ENCODE peak calls at places on chromosomes 11 and 22, in seven cellular contexts. R is GM10248, D is sigmoid colon, X is SK-N-SH, V is adrenal gland, G is neural crest cell, L is HFF-Myc. Q is an unnamed sample.

GRCh38 chr11:36016263-36016662 is 72.4 kb downstream of the LDLRAD3 start:
- DNase-seq in R (no peak), V (no peak), D (no peak), G (no peak), L (no peak), X (no peak), Q (no peak)

GRCh38 chr11:35853871-35854270 is 90.0 kb upstream of the LDLRAD3 start:
- DNase-seq in V (no peak), L (no peak), D (no peak), G (no peak), R (no peak), X (no peak), Q (no peak)

GRCh38 chr11:15493921-15494630 is 379.4 kb downstream of the INSC start:
- DNase-seq in X (peak; percentile 38), D (no peak), G (no peak), R (no peak), V (no peak), L (no peak), Q (no peak)

GRCh38 chr11:114616516-114616915 is 20.9 kb upstream of the NXPE4 start:
- DNase-seq in X (no peak), G (no peak), R (no peak), D (no peak), V (no peak), L (no peak), Q (no peak)

GRCh38 chr11:130062030-130062429 is 7.7 kb upstream of the APLP2 start:
- DNase-seq in R (no peak), X (no peak), G (no peak), V (no peak), D (no peak), L (no peak), Q (no peak)

GRCh38 chr22:17865183-17866055 is 91.2 kb upstream of the BID start:
- DNase-seq in D (no peak), L (no peak), G (no peak), V (no peak), R (no peak), X (no peak), Q (no peak)

GRCh38 chr11:14637868-14638409 is 5.7 kb upstream of the PDE3B start:
- DNase-seq in V (no peak), G (no peak), L (no peak), R (no peak), X (no peak), D (no peak), Q (peak; percentile 15)

GRCh38 chr11:2802389-2803185 is 83.0 kb downstream of the CDKN1C start:
- DNase-seq in D (peak; percentile 42), L (no peak), G (no peak), X (no peak), R (no peak), V (peak; percentile 1), Q (no peak)

GRCh38 chr22:41021039-41021654 is 70.0 kb downstream of the RBX1 start:
- DNase-seq in D (peak; percentile 65), V (peak; percentile 13), X (no peak), R (no peak), L (no peak), G (no peak), Q (peak; percentile 2)

GRCh38 chr22:36379593-36380361 is 8.0 kb downstream of the MYH9 start:
- DNase-seq in L (no peak), V (no peak), X (no peak), D (no peak), R (no peak), G (no peak), Q (peak; percentile 61)

GRCh38 chr11:96098511-96099241 is 174.8 kb upstream of the MTMR2 start:
- DNase-seq in X (no peak), R (no peak), V (no peak), G (no peak), D (no peak), L (no peak), Q (no peak)

GRCh38 chr22:50206599-50206998 is 5.8 kb downstream of the SELENOO start:
- DNase-seq in R (no peak), G (peak; percentile 42), X (peak; percentile 87), V (peak; percentile 51), D (peak; percentile 82), L (peak; percentile 21), Q (no peak)
- TF ChIP-seq CTCF in R (peak; percentile 25), G (peak; percentile 63), X (peak; percentile 54), V (peak; percentile 31), D (no peak), L (peak; percentile 67), Q (peak; percentile 57)

GRCh38 chr22:22854466-22854865 is 33.1 kb upstream of the IGLL5 start:
- DNase-seq in X (no peak), V (no peak), G (no peak), L (no peak), D (no peak), R (no peak), Q (no peak)

GRCh38 chr22:22856364-22856763 is 31.3 kb upstream of the IGLL5 start:
- DNase-seq in G (no peak), L (no peak), V (no peak), R (no peak), X (no peak), D (no peak), Q (no peak)

GRCh38 chr22:22855085-22855484 is 32.5 kb upstream of the IGLL5 start:
- DNase-seq in G (no peak), V (no peak), D (no peak), X (no peak), L (no peak), R (no peak), Q (no peak)

GRCh38 chr22:22856885-22857606 is 30.6 kb upstream of the IGLL5 start:
- DNase-seq in R (no peak), G (no peak), X (no peak), D (no peak), L (no peak), V (no peak), Q (no peak)

GRCh38 chr22:22855617-22856308 is 31.9 kb upstream of the IGLL5 start:
- DNase-seq in G (peak; percentile 25), R (peak; percentile 65), V (no peak), L (no peak), X (peak; percentile 68), D (no peak), Q (peak; percentile 68)
- TF ChIP-seq CTCF in G (peak; percentile 55), R (peak; percentile 79), V (no peak), L (peak; percentile 71), X (peak; percentile 55), D (no peak), Q (peak; percentile 55)

DNA sequence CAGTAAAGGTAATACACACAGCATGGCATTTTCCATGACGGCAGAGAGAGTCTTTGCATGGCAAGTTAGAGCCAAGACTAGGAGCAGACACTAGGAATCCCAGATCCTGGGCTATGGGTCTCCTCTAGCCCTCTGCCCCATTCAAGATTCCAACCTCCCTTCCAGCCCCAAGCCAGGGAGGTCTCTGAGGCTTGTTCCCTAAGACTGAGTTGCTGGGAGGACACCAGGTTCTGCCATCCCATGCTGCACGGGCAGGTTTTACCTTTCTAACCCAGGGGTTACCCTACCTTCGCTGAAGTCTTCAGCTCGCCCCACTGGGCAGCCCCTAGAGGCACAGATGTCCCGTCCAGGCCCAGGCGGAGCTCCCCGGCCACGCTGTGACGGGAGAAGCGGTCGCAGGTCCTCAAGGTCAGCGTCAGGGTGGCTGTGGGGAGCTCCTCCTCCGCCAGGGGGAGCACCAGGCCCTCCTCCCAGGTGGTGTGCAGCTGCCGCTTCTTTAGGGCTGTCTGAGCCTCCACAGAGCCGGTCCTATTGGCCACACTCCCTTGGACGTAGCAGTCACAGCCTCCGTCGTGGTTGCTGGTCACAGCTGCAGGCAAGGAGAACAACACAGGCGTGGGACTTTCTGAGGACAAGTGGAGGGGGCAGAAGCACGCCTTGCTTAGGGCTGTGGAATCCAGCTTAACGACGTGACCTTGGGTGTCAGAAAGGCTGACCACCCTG is 33.8 kb downstream of the SYT13 start:
- DNase-seq in L (no peak), G (peak; percentile 68), D (no peak), X (peak; percentile 63), V (peak; percentile 78), R (peak; percentile 57), Q (peak; percentile 54)
- TF ChIP-seq CTCF in L (peak; percentile 75), G (peak; percentile 75), D (peak; percentile 59), X (peak; percentile 66), V (peak; percentile 79), R (peak; percentile 57), Q (peak; percentile 66)

GRCh38 chr11:119942021-119942420 is 195.9 kb downstream of the TRIM29 start:
- DNase-seq in G (no peak), V (no peak), R (no peak), X (no peak), D (no peak), L (no peak), Q (no peak)
- TF ChIP-seq CTCF in G (peak; percentile 26), V (no peak), R (no peak), X (no peak), D (no peak), L (no peak), Q (no peak)

GRCh38 chr11:69240332-69241074 is 53.5 kb upstream of the MYEOV start:
- DNase-seq in D (no peak), R (no peak), X (no peak), V (peak; percentile 18), G (no peak), L (no peak), Q (peak; percentile 25)
- TF ChIP-seq CTCF in D (peak; percentile 9), R (no peak), X (peak; percentile 29), V (no peak), G (peak; percentile 50), L (peak; percentile 54), Q (no peak)

GRCh38 chr11:117807482-117808272 is 10.7 kb upstream of the DSCAML1 start:
- DNase-seq in V (peak; percentile 86), G (peak; percentile 82), R (peak; percentile 78), D (peak; percentile 88), L (no peak), X (peak; percentile 79), Q (peak; percentile 91)

GRCh38 chr11:117808768-117809167 is 11.8 kb upstream of the DSCAML1 start:
- DNase-seq in V (no peak), G (no peak), R (no peak), X (no peak), D (no peak), L (no peak), Q (no peak)

GRCh38 chr11:117805048-117805447 is 8.0 kb upstream of the DSCAML1 start:
- DNase-seq in X (no peak), R (no peak), D (no peak), V (peak; percentile 55), G (no peak), L (no peak), Q (no peak)

GRCh38 chr11:117806906-117807305 is 9.9 kb upstream of the DSCAML1 start:
- DNase-seq in R (no peak), G (no peak), V (peak; percentile 14), X (no peak), D (no peak), L (no peak), Q (no peak)

DNA sequence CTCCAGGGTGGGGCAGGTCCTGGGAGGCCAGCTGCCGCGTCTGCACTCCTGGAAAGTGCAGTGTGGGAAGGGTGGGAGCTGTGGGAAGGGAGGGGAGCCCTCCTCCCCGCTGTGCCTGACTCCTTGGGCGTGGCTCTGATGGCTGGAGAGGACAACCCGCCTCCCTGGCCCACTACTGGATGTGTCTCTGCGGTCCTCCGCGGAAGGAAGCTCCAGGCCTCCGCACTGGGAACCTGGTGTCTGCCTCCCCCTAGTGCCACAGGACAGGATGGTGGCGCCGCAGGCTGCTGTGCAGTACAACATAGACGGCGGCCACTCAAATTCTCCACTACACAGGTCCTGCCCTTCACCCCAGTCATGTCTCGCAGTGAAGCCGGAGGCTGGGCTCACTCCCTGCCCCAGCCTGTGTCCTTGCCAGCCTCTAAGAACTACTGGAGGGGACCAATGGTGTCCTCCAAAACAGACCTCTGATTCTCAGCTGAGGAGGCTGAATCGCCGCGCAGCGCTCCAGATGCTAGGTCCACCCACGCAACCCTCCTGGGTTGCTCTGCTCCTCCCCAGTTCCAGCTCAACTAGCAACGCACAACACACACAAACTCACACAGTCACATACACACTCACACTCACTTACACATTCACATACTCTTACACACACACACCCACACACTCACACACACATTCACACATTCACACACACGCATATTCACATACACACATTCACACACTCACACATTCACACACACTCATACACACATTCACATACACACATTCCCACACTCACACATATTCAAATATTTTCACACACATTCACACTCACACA is 12.4 kb upstream of the DSCAML1 start:
- DNase-seq in L (no peak), D (peak; percentile 88), V (peak; percentile 65), R (peak; percentile 67), G (peak; percentile 66), X (peak; percentile 90), Q (peak; percentile 71)
- TF ChIP-seq CTCF in L (peak; percentile 25), D (peak; percentile 30), V (peak; percentile 52), R (peak; percentile 5), G (peak; percentile 73), X (peak; percentile 34), Q (peak; percentile 43)